ENCODE peak calls at places on chromosomes 12 and 14, in four cellular contexts. Q, P, S and O are unnamed samples.

GRCh38 chr14:74619672-74620131 is 7.7 kb upstream of the LTBP2 start:
- DNase-seq in Q (peak), P (peak), S (no peak), O (peak)

GRCh38 chr14:36441283-36441682 is 78.7 kb downstream of the NKX2-1 start:
- DNase-seq in Q (no peak), P (no peak), S (no peak), O (no peak)

GRCh38 chr12:12282761-12283160 is 15.9 kb upstream of the LRP6 start:
- DNase-seq in Q (no peak), P (no peak), S (no peak), O (peak)

GRCh38 chr14:95597784-95598204 is 62.9 kb downstream of the GLRX5 start:
- DNase-seq in Q (no peak), P (no peak), S (no peak), O (no peak)

GRCh38 chr12:62933871-62934798 is 815 bp downstream of the PPM1H start:
- DNase-seq in Q (peak), P (peak), S (peak), O (peak)

GRCh38 chr12:113162102-113163029 is 12.8 kb downstream of the CFAP73 start:
- DNase-seq in Q (no peak), P (no peak), S (no peak), O (peak)

GRCh38 chr12:91601057-91601456 is 418.4 kb upstream of the DCN start:
- DNase-seq in Q (no peak), P (no peak), S (no peak), O (no peak)

GRCh38 chr14:30569216-30569902 is 10.4 kb downstream of the G2E3 start:
- DNase-seq in Q (no peak), P (no peak), S (no peak), O (no peak)

GRCh38 chr12:108750471-108751402 is 19.4 kb upstream of the CORO1C start:
- DNase-seq in Q (peak), P (peak), S (no peak), O (no peak)

GRCh38 chr12:32312049-32312670 is 87.2 kb upstream of the FGD4 start:
- DNase-seq in Q (no peak), P (no peak), S (no peak), O (peak)

GRCh38 chr12:40957417-40957816 is 230.7 kb upstream of the PDZRN4 start:
- DNase-seq in Q (no peak), P (no peak), S (no peak), O (no peak)

GRCh38 chr12:92928431-92928961 is 599 bp downstream of the EEA1 start:
- DNase-seq in Q (peak), P (peak), S (peak), O (no peak)

GRCh38 chr12:57485695-57486094 is 2.2 kb upstream of the MARS1 start:
- DNase-seq in Q (no peak), P (no peak), S (no peak), O (no peak)

GRCh38 chr12:64544796-64545382 is 65.4 kb upstream of the RASSF3 start:
- DNase-seq in Q (no peak), P (no peak), S (no peak), O (no peak)

GRCh38 chr12:45050751-45051489 is at the start of gene DBX2:
- DNase-seq in Q (no peak), P (no peak), S (no peak), O (no peak)

GRCh38 chr14:98428483-98428994 is 843.5 kb downstream of the BCL11B start:
- DNase-seq in Q (no peak), P (no peak), S (no peak), O (no peak)

GRCh38 chr12:88206636-88207035 is 64.5 kb downstream of the TMTC3 start:
- DNase-seq in Q (no peak), P (no peak), S (no peak), O (no peak)

GRCh38 chr12:82833461-82833860 is 146.8 kb downstream of the TMTC2 start:
- DNase-seq in Q (no peak), P (no peak), S (no peak), O (no peak)

GRCh38 chr14:71228711-71229110 is 321.5 kb downstream of the PCNX1 start:
- DNase-seq in Q (no peak), P (no peak), S (no peak), O (no peak)

GRCh38 chr14:102264775-102265174 is 40.2 kb downstream of the MOK start:
- DNase-seq in Q (no peak), P (no peak), S (no peak), O (no peak)

GRCh38 chr14:32421781-32422180 is 92.7 kb downstream of the AKAP6 start:
- DNase-seq in Q (no peak), P (no peak), S (no peak), O (no peak)

GRCh38 chr12:88733003-88733402 is 152.7 kb upstream of the KITLG start:
- DNase-seq in Q (no peak), P (no peak), S (no peak), O (no peak)

GRCh38 chr14:75147423-75148071 is 20.7 kb upstream of the NEK9 start:
- DNase-seq in Q (peak), P (peak), S (peak), O (no peak)

GRCh38 chr14:69115407-69116185 is 37.3 kb downstream of the DCAF5 start:
- DNase-seq in Q (no peak), P (no peak), S (no peak), O (no peak)

GRCh38 chr12:27733052-27733656 is 22.5 kb downstream of the MRPS35 start:
- DNase-seq in Q (peak), P (no peak), S (no peak), O (peak)

GRCh38 chr12:8648598-8649205 is 13.9 kb downstream of the MFAP5 start:
- DNase-seq in Q (no peak), P (no peak), S (no peak), O (no peak)

GRCh38 chr12:120119395-120119973 is 2.9 kb upstream of the RAB35 start:
- DNase-seq in Q (no peak), P (no peak), S (no peak), O (no peak)

GRCh38 chr12:94525951-94526350 is 66.3 kb upstream of the CEP83 start:
- DNase-seq in Q (no peak), P (no peak), S (no peak), O (no peak)

GRCh38 chr12:124464062-124464461 is 103.3 kb downstream of the NCOR2 start:
- DNase-seq in Q (no peak), P (no peak), S (no peak), O (no peak)

GRCh38 chr12:779745-780734 is 27.7 kb downstream of the WNK1 start:
- DNase-seq in Q (no peak), P (no peak), S (no peak), O (peak)

GRCh38 chr14:97219356-97220017 is 422.3 kb downstream of the VRK1 start:
- DNase-seq in Q (no peak), P (no peak), S (peak), O (no peak)

GRCh38 chr14:99347561-99347960 is 75.6 kb upstream of the BCL11B start:
- DNase-seq in Q (no peak), P (no peak), S (no peak), O (no peak)

GRCh38 chr14:70890842-70891442 is 16.3 kb upstream of the PCNX1 start:
- DNase-seq in Q (no peak), P (no peak), S (no peak), O (no peak)

GRCh38 chr14:98791661-98792060 is 480.3 kb downstream of the BCL11B start:
- DNase-seq in Q (no peak), P (no peak), S (no peak), O (no peak)

GRCh38 chr12:106239241-106239950 is 8.4 kb downstream of the CKAP4 start:
- DNase-seq in Q (no peak), P (no peak), S (no peak), O (no peak)

GRCh38 chr12:111893287-111893686 is 51.3 kb downstream of the MAPKAPK5 start:
- DNase-seq in Q (no peak), P (no peak), S (no peak), O (no peak)

GRCh38 chr14:58167891-58168290 is 15.9 kb upstream of the ARMH4 start:
- DNase-seq in Q (no peak), P (no peak), S (no peak), O (no peak)

DNA sequence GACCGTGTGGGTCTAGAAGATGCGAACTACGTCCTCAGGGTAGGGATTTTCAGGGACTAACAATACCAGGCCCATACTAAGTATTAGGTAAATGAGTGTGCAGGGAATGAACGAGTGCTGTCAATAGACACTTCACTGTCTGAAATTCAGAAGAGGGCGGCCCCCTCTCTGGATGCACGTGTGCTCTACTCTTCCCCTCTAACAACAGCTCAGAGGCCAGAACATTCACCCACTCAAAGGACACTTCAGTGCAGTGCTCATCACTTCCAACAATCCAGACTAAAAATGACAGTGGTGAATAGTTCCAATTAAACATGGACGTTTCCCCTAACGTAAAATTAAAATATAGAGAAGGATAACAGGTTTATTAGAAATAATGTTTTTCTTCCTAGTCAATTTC is 199.9 kb downstream of the CALM1 start:
- DNase-seq in Q (no peak), P (no peak), S (no peak), O (no peak)
- H3K27ac ChIP-seq in Q (no peak), P (no peak), S (no peak), O (no peak)

DNA sequence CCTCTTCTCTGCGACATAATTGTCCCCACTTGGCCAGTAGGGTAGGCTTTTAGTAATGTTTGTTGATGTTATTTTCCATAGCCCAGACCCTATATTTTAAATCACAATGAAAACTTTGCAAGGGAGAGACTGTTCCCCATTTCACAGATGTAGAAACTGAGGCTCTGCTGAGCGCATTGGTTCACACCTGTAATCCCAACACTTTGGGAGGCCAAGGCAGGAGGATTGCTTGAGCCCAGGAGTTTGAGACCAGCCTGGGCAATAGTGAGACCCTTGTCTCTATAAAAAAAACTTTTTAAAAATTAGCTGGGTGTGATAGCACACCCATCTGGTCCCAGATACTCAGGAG is 114.8 kb downstream of the DIP2B start:
- DNase-seq in Q (no peak), P (no peak), S (no peak), O (no peak)
- H3K27ac ChIP-seq in Q (no peak), P (no peak), S (no peak), O (peak)

DNA sequence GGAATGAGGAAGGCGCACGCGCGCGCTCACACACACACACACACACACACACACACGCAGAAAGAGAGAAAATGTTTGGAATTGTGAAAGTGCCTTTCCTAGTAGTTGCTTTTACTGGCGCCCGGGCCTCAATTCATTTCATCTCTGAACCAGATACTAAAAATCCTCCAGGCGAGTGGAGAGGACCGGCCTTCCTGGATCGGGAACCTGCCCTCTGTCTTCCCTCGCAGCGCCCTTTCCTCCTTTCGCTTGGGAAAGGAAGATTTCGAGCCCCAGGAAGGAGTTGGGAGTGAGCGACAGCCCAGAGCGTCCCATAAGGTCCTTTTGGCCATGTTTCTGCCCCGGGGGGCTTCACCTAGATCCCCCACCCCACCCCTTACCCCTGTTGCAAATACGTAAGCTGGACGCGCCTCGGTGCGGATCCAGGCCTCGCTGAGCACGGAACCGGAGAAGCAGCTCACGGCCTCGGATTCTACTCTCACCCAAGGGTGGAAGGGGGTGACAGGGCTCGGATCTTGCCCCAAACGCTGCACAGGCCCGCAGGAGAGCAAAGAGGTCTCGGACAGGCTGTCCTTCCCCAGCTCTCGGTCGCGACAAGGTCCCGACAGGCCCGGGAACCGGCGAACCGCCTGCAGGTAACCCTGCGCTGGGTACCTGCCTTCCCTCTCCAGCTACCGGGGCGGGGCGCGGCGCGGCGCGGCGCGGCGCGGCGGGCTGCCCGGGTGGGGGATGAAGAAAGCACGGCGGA is 8.0 kb upstream of the TBX3 start:
- DNase-seq in Q (no peak), P (no peak), S (no peak), O (no peak)
- H3K27ac ChIP-seq in Q (peak), P (no peak), S (no peak), O (peak)

GRCh38 chr14:59769586-59769985 is 101.0 kb downstream of the RTN1 start:
- DNase-seq in Q (no peak), P (no peak), S (no peak), O (no peak)
- H3K27ac ChIP-seq in Q (no peak), P (no peak), S (no peak), O (no peak)